ENCODE peak calls at places on chromosome 9, in six cellular contexts. W is caudate nucleus; H is effector CD4-positive, alpha-beta T cell; R is midbrain; F is ACHN; U is GM23338. N is an unnamed sample.

GRCh38 chr9:114691046-114691955 is 9.3 kb upstream of the TEX48 start:
- DNase-seq in W (peak), H (peak), R (no peak), F (peak), U (no peak), N (no peak)

GRCh38 chr9:209143-209758 is 5.4 kb upstream of the DOCK8 start:
- DNase-seq in W (no peak), H (no peak), R (no peak), F (no peak), U (no peak), N (no peak)

GRCh38 chr9:27377811-27378345 is 80.9 kb upstream of the EQTN start:
- DNase-seq in W (no peak), H (no peak), R (no peak), F (no peak), U (no peak), N (no peak)

GRCh38 chr9:3735251-3735650 is 209.4 kb upstream of the RFX3 start:
- DNase-seq in W (no peak), H (no peak), R (no peak), F (no peak), U (no peak), N (no peak)

GRCh38 chr9:137241490-137242328 is 622 bp downstream of the TUBB4B start:
- DNase-seq in W (no peak), H (peak), R (no peak), F (peak), U (no peak), N (peak)

GRCh38 chr9:97747201-97747965 is 50.2 kb upstream of the XPA start:
- DNase-seq in W (no peak), H (no peak), R (no peak), F (peak), U (peak), N (no peak)

GRCh38 chr9:122138560-122139268 is 20.9 kb downstream of the NDUFA8 start:
- DNase-seq in W (peak), H (no peak), R (no peak), F (no peak), U (no peak), N (no peak)

GRCh38 chr9:130833324-130833990 is 1.6 kb upstream of the ABL1 start:
- DNase-seq in W (no peak), H (no peak), R (no peak), F (no peak), U (no peak), N (peak)